ENCODE peak calls at places on chromosomes 12 and 14, in seven cellular contexts. Y is heart right ventricle; B is CD8-positive, alpha-beta T cell; J is heart left ventricle; U is foreskin fibroblast; G is spleen; F is astrocyte of the cerebellum. P is an unnamed sample.

GRCh38 chr12:124030008-124030407 is 57.0 kb downstream of the ZNF664 start:
- DNase-seq in J (no peak), Y (no peak), F (no peak), B (no peak), U (peak), G (no peak), P (no peak)

GRCh38 chr14:49908433-49908782 is 15.5 kb downstream of the ARF6 start:
- DNase-seq in B (no peak), J (no peak), G (no peak), Y (no peak), F (no peak), U (no peak), P (no peak)

GRCh38 chr12:5910790-5911548 is 34.1 kb downstream of the ANO2 start:
- DNase-seq in Y (no peak), J (no peak), F (no peak), B (no peak), G (no peak), U (no peak), P (no peak)

GRCh38 chr12:107610030-107610859 is 75.4 kb upstream of the PWP1 start:
- DNase-seq in F (peak), B (no peak), G (no peak), Y (peak), U (peak), J (no peak), P (no peak)

GRCh38 chr12:98424726-98425401 is 90.5 kb upstream of the TMPO start:
- DNase-seq in U (peak), Y (peak), B (peak), G (no peak), J (peak), F (peak), P (peak)

GRCh38 chr14:81478446-81478845 is 55.2 kb downstream of the SEL1L start:
- DNase-seq in F (no peak), U (no peak), B (no peak), J (no peak), G (no peak), Y (no peak), P (no peak)

GRCh38 chr12:27523305-27523641 is 733 bp upstream of the PPFIBP1 start:
- DNase-seq in Y (no peak), U (no peak), F (no peak), G (no peak), J (no peak), B (no peak), P (no peak)

GRCh38 chr12:46212108-46212982 is 56.5 kb downstream of the SLC38A1 start:
- DNase-seq in J (no peak), Y (no peak), G (no peak), F (no peak), B (no peak), U (peak), P (peak)

GRCh38 chr12:53493610-53494391 is 5.5 kb downstream of the MAP3K12 start:
- DNase-seq in J (no peak), F (no peak), G (no peak), U (no peak), Y (no peak), B (no peak), P (no peak)

GRCh38 chr14:96592591-96593388 is 90.6 kb downstream of the PAPOLA start:
- DNase-seq in F (no peak), Y (peak), B (peak), U (peak), G (peak), J (peak), P (no peak)

GRCh38 chr12:2402180-2402579 is 349.4 kb downstream of the CACNA1C start:
- DNase-seq in U (peak), B (no peak), Y (no peak), F (no peak), G (no peak), J (no peak), P (no peak)

GRCh38 chr12:19382111-19382526 is 57.2 kb upstream of the AEBP2 start:
- DNase-seq in J (no peak), Y (no peak), G (peak), B (peak), F (peak), U (peak), P (peak)

GRCh38 chr12:92049403-92049802 is 96.2 kb downstream of the BTG1 start:
- DNase-seq in B (no peak), U (no peak), Y (no peak), G (no peak), F (no peak), J (no peak), P (no peak)

GRCh38 chr12:98126637-98127335 is 388.6 kb upstream of the TMPO start:
- DNase-seq in F (no peak), Y (no peak), G (no peak), U (no peak), J (peak), B (no peak), P (no peak)

GRCh38 chr12:89857652-89858274 is 149.1 kb upstream of the ATP2B1 start:
- DNase-seq in Y (no peak), F (no peak), G (no peak), J (no peak), B (no peak), U (no peak), P (no peak)

GRCh38 chr12:1346126-1346525 is 248.3 kb downstream of the FBXL14 start:
- DNase-seq in Y (no peak), B (no peak), J (no peak), G (no peak), F (no peak), U (peak), P (peak)

GRCh38 chr12:102120564-102120873 is 536 bp downstream of the PARPBP start:
- DNase-seq in Y (no peak), G (no peak), J (no peak), U (no peak), B (no peak), F (no peak), P (no peak)

GRCh38 chr14:93430889-93431670 is at the start of gene UNC79:
- DNase-seq in F (no peak), G (no peak), U (peak), J (no peak), B (no peak), Y (no peak), P (no peak)

GRCh38 chr14:59189281-59189821 is 884 bp downstream of the DAAM1 start:
- DNase-seq in Y (peak), F (no peak), U (peak), J (peak), G (peak), B (peak), P (no peak)

GRCh38 chr14:90842726-90843125 is 26.5 kb upstream of the TTC7B start:
- DNase-seq in Y (no peak), J (peak), B (no peak), F (no peak), G (no peak), U (no peak), P (no peak)

GRCh38 chr12:34294671-34295365 is 272.5 kb downstream of the ALG10 start:
- DNase-seq in Y (peak), U (no peak), G (no peak), J (no peak), B (no peak), F (no peak), P (no peak)

GRCh38 chr14:25150934-25151790 is 101.2 kb upstream of the STXBP6 start:
- DNase-seq in Y (no peak), F (peak), B (no peak), U (peak), J (no peak), G (no peak), P (peak)

GRCh38 chr12:122793685-122794106 is 19.3 kb downstream of the CCDC62 start:
- DNase-seq in F (peak), G (no peak), J (no peak), B (peak), Y (no peak), U (peak), P (peak)

GRCh38 chr12:76024102-76024781 is 7.3 kb downstream of the PHLDA1 start:
- DNase-seq in G (no peak), Y (no peak), U (no peak), F (no peak), B (no peak), J (no peak), P (no peak)

GRCh38 chr14:99036594-99037293 is 235.3 kb downstream of the BCL11B start:
- DNase-seq in U (no peak), J (no peak), G (no peak), B (no peak), Y (peak), F (no peak), P (no peak)

GRCh38 chr12:51413791-51414190 is 10.8 kb upstream of the SLC4A8 start:
- DNase-seq in B (no peak), G (no peak), J (no peak), Y (no peak), F (no peak), U (no peak), P (no peak)

GRCh38 chr14:75440733-75441474 is 13.1 kb downstream of the JDP2 start:
- DNase-seq in U (peak), B (no peak), J (peak), F (no peak), Y (peak), G (no peak), P (peak)

GRCh38 chr12:96889273-96889933 is 17.7 kb upstream of the NEDD1 start:
- DNase-seq in J (no peak), B (no peak), U (peak), F (peak), Y (no peak), G (no peak), P (no peak)

GRCh38 chr12:79408665-79409064 is 282.1 kb downstream of the PAWR start:
- DNase-seq in F (no peak), B (no peak), Y (no peak), U (no peak), J (no peak), G (no peak), P (no peak)

GRCh38 chr12:127588224-127588623 is 678.7 kb upstream of the TMEM132C start:
- DNase-seq in G (no peak), U (peak), J (no peak), F (peak), B (no peak), Y (no peak), P (peak)

GRCh38 chr12:65740506-65740872 is 83.8 kb upstream of the HMGA2 start:
- DNase-seq in Y (no peak), U (peak), F (no peak), G (no peak), J (no peak), B (no peak), P (no peak)

GRCh38 chr14:104993808-104994591 is 8.4 kb downstream of the CLBA1 start:
- DNase-seq in B (no peak), G (peak), F (no peak), J (no peak), U (no peak), Y (no peak), P (no peak)

GRCh38 chr12:18595406-18595805 is 142.4 kb downstream of the PLCZ1 start:
- DNase-seq in F (no peak), B (no peak), U (peak), J (no peak), Y (no peak), G (no peak), P (no peak)

GRCh38 chr14:54722791-54723432 is 156.0 kb downstream of the SAMD4A start:
- DNase-seq in F (peak), G (no peak), J (no peak), U (peak), B (no peak), Y (no peak), P (no peak)

GRCh38 chr12:87464565-87464964 is 564.6 kb downstream of the C12orf50 start:
- DNase-seq in Y (no peak), G (no peak), J (no peak), F (no peak), U (no peak), B (no peak), P (no peak)

GRCh38 chr14:83196235-83196634 is 1662.6 kb upstream of the SEL1L start:
- DNase-seq in Y (no peak), B (no peak), G (no peak), F (no peak), J (no peak), U (peak), P (no peak)

DNA sequence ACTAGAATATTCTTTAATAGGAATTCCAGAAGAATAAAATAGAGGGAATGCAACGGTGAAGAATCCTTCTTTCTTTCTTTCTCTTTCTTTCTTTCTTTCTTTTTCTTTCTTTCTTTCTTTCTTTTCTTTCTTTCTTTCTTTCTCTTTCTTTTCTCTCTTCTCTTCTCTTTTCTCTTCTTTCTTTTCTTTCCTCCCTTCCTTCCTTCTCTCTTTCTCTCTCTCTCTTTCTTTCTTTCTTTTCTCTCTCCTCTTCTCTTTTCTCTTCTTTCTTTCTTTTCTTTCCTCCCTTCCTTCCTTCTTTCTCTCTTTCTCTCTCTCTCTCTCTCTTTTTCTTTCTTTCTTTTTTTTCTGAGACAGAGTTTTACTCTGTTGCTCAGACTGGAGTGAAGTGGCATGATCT is 160.8 kb upstream of the PRICKLE1 start:
- DNase-seq in Y (no peak), U (no peak), G (no peak), B (no peak), J (no peak), F (no peak), P (no peak)
- TF ChIP-seq CTCF in Y (no peak), U (no peak), G (no peak), B (no peak), J (no peak), F (no peak), P (no peak)

GRCh38 chr14:80110721-80111120 is 100.6 kb downstream of the DIO2 start:
- DNase-seq in U (no peak), F (no peak), J (no peak), G (no peak), B (no peak), Y (no peak), P (no peak)

GRCh38 chr14:80105488-80105994 is 105.8 kb downstream of the DIO2 start:
- DNase-seq in U (no peak), F (no peak), Y (no peak), G (no peak), J (no peak), B (no peak), P (no peak)

GRCh38 chr14:80108430-80108829 is 102.9 kb downstream of the DIO2 start:
- DNase-seq in J (no peak), G (no peak), U (no peak), B (no peak), Y (no peak), F (no peak), P (no peak)

DNA sequence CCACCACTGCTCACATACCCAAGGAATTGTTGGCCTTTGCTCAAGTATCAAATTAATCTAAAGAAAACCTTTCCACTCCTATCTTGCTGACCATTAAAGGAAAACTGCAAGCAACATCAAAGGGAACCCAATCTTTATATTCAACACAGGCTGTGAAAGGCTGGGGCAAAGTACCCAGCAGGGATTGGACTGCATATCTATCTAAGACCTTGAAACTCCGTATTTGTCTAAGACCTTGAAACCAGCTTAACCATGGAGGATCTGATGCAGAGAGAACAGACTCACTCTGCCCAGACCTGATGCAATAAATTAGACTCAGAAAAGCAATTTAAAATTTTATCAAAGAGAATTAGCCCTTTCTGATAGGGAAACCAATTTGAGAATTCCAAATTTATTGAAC is 102.2 kb downstream of the DIO2 start:
- DNase-seq in Y (no peak), B (no peak), G (no peak), U (no peak), J (no peak), F (no peak), P (no peak)
- H3K4me3 ChIP-seq in Y (no peak), B (no peak), G (no peak), U (no peak), J (no peak), F (no peak), P (no peak)

DNA sequence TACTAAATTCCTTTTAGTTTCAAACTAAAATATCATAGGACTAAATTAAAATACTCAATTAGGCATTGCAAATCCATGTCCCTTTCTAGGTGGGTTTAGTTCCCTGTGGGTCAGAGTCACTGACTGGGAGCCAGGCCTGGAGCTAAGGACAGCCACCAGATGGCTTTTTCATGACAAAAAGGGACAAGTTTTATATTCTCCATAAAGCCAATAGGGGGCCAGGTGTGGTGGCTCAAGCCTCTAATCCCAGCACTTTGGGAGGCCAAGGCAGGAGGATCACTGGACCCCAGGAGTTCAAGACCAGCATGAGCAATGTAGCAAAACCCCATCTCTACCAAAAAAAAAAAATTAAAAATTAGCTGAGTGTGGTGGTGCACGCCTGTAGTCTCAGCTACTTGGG is 35.4 kb upstream of the EIF5 start:
- DNase-seq in F (no peak), B (no peak), U (no peak), J (no peak), Y (no peak), G (peak), P (no peak)
- TF ChIP-seq CTCF in F (no peak), B (no peak), U (no peak), J (no peak), Y (no peak), G (no peak), P (no peak)

DNA sequence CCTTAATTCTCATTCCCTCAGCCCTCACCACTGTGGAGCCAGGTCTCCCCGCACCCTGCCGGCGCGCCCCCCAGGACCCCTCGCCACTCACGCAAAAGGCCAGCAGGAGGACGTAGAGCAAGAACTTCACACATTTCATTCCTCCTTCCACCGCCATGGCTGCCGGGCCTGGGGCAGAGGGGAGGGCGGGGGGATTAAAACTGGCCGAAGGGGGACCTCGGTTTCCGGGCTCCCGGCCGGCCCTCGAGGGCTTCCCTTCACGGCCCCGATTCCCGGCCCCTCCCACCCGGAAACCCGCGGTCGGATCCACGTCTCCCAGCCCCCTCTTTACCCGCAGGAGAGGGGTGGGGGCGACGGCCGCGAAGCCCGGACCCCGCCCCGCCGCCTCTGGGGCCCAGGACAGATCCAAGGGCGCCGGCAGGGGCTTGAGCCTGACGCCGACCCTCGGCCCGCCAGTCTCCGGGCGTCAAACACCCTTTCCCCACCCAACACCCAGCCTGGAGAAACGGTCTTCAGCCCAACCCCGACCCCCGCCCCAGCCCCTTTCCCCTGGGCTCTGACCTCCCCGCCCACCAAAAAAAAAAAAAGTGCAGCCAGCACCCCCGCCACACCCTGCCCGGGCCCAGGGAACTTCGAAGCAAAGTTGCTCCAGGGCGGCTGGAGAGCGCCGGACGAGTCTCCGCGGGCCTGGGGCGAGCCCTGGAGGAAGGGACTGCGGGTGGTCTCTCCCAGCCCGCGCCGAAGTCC is 451 bp downstream of the CD63 start:
- DNase-seq in Y (peak), F (no peak), B (peak), U (peak), J (peak), G (peak), P (no peak)
- H3K4me3 ChIP-seq in Y (peak), F (peak), B (peak), U (peak), J (peak), G (peak), P (peak)

GRCh38 chr12:95073698-95074520 is 491 bp upstream of the NR2C1 start:
- DNase-seq in F (no peak), Y (no peak), B (no peak), J (no peak), U (no peak), G (no peak), P (no peak)
- TF ChIP-seq CTCF in F (peak), Y (peak), B (peak), J (peak), U (peak), G (peak), P (peak)

GRCh38 chr14:61701946-61702345 is 6.6 kb downstream of the HIF1A start:
- DNase-seq in Y (no peak), B (no peak), G (no peak), U (no peak), J (no peak), F (no peak), P (no peak)

GRCh38 chr14:61703342-61704129 is 8.2 kb downstream of the HIF1A start:
- DNase-seq in U (no peak), F (no peak), Y (no peak), B (no peak), J (no peak), G (no peak), P (no peak)

GRCh38 chr14:61705017-61705416 is 9.7 kb downstream of the HIF1A start:
- DNase-seq in Y (no peak), F (no peak), U (no peak), G (no peak), B (no peak), J (no peak), P (no peak)

GRCh38 chr14:61706096-61706690 is 10.9 kb downstream of the HIF1A start:
- DNase-seq in B (no peak), J (no peak), G (no peak), Y (no peak), U (peak), F (no peak), P (no peak)

GRCh38 chr14:61704554-61704953 is 9.2 kb downstream of the HIF1A start:
- DNase-seq in F (no peak), J (no peak), U (no peak), Y (no peak), B (no peak), G (no peak), P (no peak)
- H3K4me3 ChIP-seq in F (no peak), J (no peak), U (no peak), Y (no peak), B (no peak), G (no peak), P (no peak)

GRCh38 chr12:117524806-117525205 is 163.4 kb upstream of the NOS1 start:
- DNase-seq in J (no peak), B (no peak), Y (no peak), F (no peak), G (no peak), U (no peak), P (no peak)
- TF ChIP-seq CTCF in J (no peak), B (no peak), Y (no peak), F (no peak), G (no peak), U (no peak), P (no peak)

GRCh38 chr12:63930971-63931370 is 86.5 kb downstream of the SRGAP1 start:
- DNase-seq in B (no peak), G (no peak), U (peak), F (no peak), Y (no peak), J (no peak), P (peak)
- H3K4me3 ChIP-seq in B (no peak), G (no peak), U (peak), F (no peak), Y (no peak), J (no peak), P (no peak)